ENCODE peak calls at places on chromosomes 16 and 17, in eight cellular contexts. One of them, this sample, is unnamed.

GRCh38 chr17:28227278-28228108 is 91.5 kb upstream of the TMEM97 start:
- DNase-seq in body of pancreas: peak; percentile 97
- DNase-seq in prostate gland: peak; percentile 85
- DNase-seq in lung: peak; percentile 86
- DNase-seq in left ventricle myocardium inferior: no peak
- DNase-seq in gastrocnemius medialis: no peak
- DNase-seq in heart left ventricle: no peak
- DNase-seq in cardiac muscle cell: peak; percentile 84
- DNase-seq in this sample: no peak

GRCh38 chr16:57863434-57864160 is 61.3 kb upstream of the KIFC3 start:
- DNase-seq in lung: peak; percentile 68
- DNase-seq in body of pancreas: peak; percentile 85
- DNase-seq in left ventricle myocardium inferior: peak; percentile 45
- DNase-seq in gastrocnemius medialis: peak; percentile 38
- DNase-seq in heart left ventricle: peak; percentile 64
- DNase-seq in cardiac muscle cell: peak; percentile 72
- DNase-seq in prostate gland: peak; percentile 63
- DNase-seq in this sample: peak; percentile 35

GRCh38 chr17:17712268-17712924 is 31.1 kb downstream of the RAI1 start:
- DNase-seq in prostate gland: no peak
- DNase-seq in heart left ventricle: no peak
- DNase-seq in left ventricle myocardium inferior: no peak
- DNase-seq in cardiac muscle cell: no peak
- DNase-seq in body of pancreas: no peak
- DNase-seq in lung: no peak
- DNase-seq in gastrocnemius medialis: no peak
- DNase-seq in this sample: no peak

GRCh38 chr17:81517339-81518112 is 4.9 kb upstream of the ACTG1 start:
- DNase-seq in cardiac muscle cell: peak; percentile 14
- DNase-seq in body of pancreas: no peak
- DNase-seq in heart left ventricle: no peak
- DNase-seq in gastrocnemius medialis: no peak
- DNase-seq in prostate gland: no peak
- DNase-seq in lung: no peak
- DNase-seq in left ventricle myocardium inferior: no peak
- DNase-seq in this sample: peak; percentile 5

GRCh38 chr16:53099318-53100130 is 44.7 kb downstream of the CHD9 start:
- DNase-seq in heart left ventricle: peak; percentile 93
- DNase-seq in left ventricle myocardium inferior: peak; percentile 93
- DNase-seq in gastrocnemius medialis: peak; percentile 94
- DNase-seq in cardiac muscle cell: peak; percentile 81
- DNase-seq in lung: peak; percentile 94
- DNase-seq in body of pancreas: peak; percentile 97
- DNase-seq in prostate gland: peak; percentile 96
- DNase-seq in this sample: peak; percentile 81

GRCh38 chr16:69176033-69176780 is 10.8 kb upstream of the SNTB2 start:
- DNase-seq in left ventricle myocardium inferior: no peak
- DNase-seq in lung: no peak
- DNase-seq in body of pancreas: no peak
- DNase-seq in cardiac muscle cell: no peak
- DNase-seq in heart left ventricle: no peak
- DNase-seq in prostate gland: no peak
- DNase-seq in gastrocnemius medialis: no peak
- DNase-seq in this sample: no peak

GRCh38 chr16:16149710-16150116 is 73.6 kb downstream of the ABCC6 start:
- DNase-seq in lung: no peak
- DNase-seq in body of pancreas: peak; percentile 17
- DNase-seq in heart left ventricle: no peak
- DNase-seq in prostate gland: no peak
- DNase-seq in cardiac muscle cell: no peak
- DNase-seq in left ventricle myocardium inferior: no peak
- DNase-seq in gastrocnemius medialis: no peak
- DNase-seq in this sample: no peak

GRCh38 chr16:6616746-6617145 is 715.9 kb upstream of the RBFOX1 start:
- DNase-seq in body of pancreas: no peak
- DNase-seq in gastrocnemius medialis: no peak
- DNase-seq in cardiac muscle cell: no peak
- DNase-seq in lung: no peak
- DNase-seq in heart left ventricle: no peak
- DNase-seq in prostate gland: peak; percentile 76
- DNase-seq in left ventricle myocardium inferior: no peak
- DNase-seq in this sample: no peak

GRCh38 chr17:51397361-51398127 is 137.2 kb downstream of the UTP18 start:
- DNase-seq in heart left ventricle: no peak
- DNase-seq in lung: no peak
- DNase-seq in gastrocnemius medialis: no peak
- DNase-seq in body of pancreas: no peak
- DNase-seq in cardiac muscle cell: no peak
- DNase-seq in prostate gland: no peak
- DNase-seq in left ventricle myocardium inferior: no peak
- DNase-seq in this sample: no peak
- H3K4me1 ChIP-seq in heart left ventricle: no peaks in the 10 kb centered on the region
- H3K4me1 ChIP-seq in lung: no peaks in the 10 kb centered on the region
- H3K4me1 ChIP-seq in gastrocnemius medialis: no peaks in the 10 kb centered on the region
- H3K4me1 ChIP-seq in body of pancreas: no peaks in the 10 kb centered on the region
- H3K4me1 ChIP-seq in cardiac muscle cell: no peaks in the 10 kb centered on the region
- H3K4me1 ChIP-seq in prostate gland: no peaks in the 10 kb centered on the region
- H3K4me1 ChIP-seq in left ventricle myocardium inferior: no peaks in the 10 kb centered on the region
- H3K4me1 ChIP-seq in this sample: no peaks in the 10 kb centered on the region

DNA sequence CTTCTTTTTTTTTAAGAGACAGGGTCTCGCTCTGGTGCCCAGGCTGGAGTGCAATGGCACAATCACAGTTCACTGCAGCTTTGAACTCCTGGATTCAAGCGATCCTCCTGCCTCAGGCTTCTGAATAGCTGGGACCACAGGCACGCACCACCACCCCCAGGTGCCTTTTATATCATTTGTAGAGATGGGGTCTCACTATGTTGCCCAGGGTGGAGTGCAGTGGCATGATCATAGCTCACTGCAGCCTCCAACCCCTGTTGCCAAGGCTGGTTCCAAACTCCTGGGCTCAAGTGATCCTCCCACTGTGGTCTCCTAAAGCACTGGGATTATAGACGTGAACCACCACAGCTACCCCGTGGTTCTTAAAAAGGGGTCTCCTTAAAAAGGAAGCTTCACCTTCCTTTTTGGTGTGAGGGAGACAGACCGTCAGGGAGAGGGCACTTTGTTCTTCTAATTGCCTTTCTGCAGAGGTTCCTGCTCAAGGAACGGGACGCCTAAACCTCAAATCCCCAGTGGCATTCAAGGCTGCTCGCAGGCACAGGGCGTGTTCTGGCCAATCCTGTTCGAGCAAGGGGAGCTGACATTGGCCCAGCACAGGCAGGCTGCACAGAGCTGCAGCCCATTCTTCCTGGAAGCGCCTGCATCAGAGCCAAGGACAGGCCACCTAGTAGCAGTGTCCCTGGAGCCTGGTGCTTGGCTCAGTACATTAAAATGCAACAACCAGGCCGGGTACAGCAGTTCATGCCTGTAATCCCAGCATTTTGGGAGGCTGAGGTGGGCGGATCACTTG is 72.0 kb upstream of the CREBBP start:
- DNase-seq in gastrocnemius medialis: peak; percentile 64
- DNase-seq in heart left ventricle: peak; percentile 84
- DNase-seq in cardiac muscle cell: no peak
- DNase-seq in lung: no peak
- DNase-seq in prostate gland: no peak
- DNase-seq in body of pancreas: peak; percentile 62
- DNase-seq in left ventricle myocardium inferior: peak; percentile 87
- DNase-seq in this sample: no peak
- H3K27ac ChIP-seq in gastrocnemius medialis: peak overlapping the region; percentile 79
- H3K27ac ChIP-seq in heart left ventricle: peak overlapping the region; percentile 89
- H3K27ac ChIP-seq in cardiac muscle cell: no peak overlapping the region
- H3K27ac ChIP-seq in lung: no peak overlapping the region
- H3K27ac ChIP-seq in prostate gland: no peak overlapping the region
- H3K27ac ChIP-seq in body of pancreas: no peak overlapping the region
- H3K27ac ChIP-seq in left ventricle myocardium inferior: peak overlapping the region; percentile 87
- H3K27ac ChIP-seq in this sample: no peak overlapping the region

GRCh38 chr17:47810901-47811635 is 10.5 kb downstream of the OSBPL7 start:
- DNase-seq in left ventricle myocardium inferior: no peak
- DNase-seq in lung: no peak
- DNase-seq in cardiac muscle cell: no peak
- DNase-seq in body of pancreas: peak; percentile 47
- DNase-seq in gastrocnemius medialis: no peak
- DNase-seq in heart left ventricle: peak; percentile 1
- DNase-seq in prostate gland: no peak
- DNase-seq in this sample: no peak
- H3K4me1 ChIP-seq in left ventricle myocardium inferior: peaks cover 2% of the 10 kb centered on the region
- H3K4me1 ChIP-seq in lung: peaks cover 3% of the 10 kb centered on the region
- H3K4me1 ChIP-seq in cardiac muscle cell: no peaks in the 10 kb centered on the region
- H3K4me1 ChIP-seq in body of pancreas: peaks cover 52% of the 10 kb centered on the region
- H3K4me1 ChIP-seq in gastrocnemius medialis: no peaks in the 10 kb centered on the region
- H3K4me1 ChIP-seq in heart left ventricle: peaks cover under 1% of the 10 kb centered on the region
- H3K4me1 ChIP-seq in prostate gland: no peaks in the 10 kb centered on the region
- H3K4me1 ChIP-seq in this sample: no peaks in the 10 kb centered on the region

GRCh38 chr16:47481698-47482374 is 20.7 kb downstream of the PHKB start:
- DNase-seq in left ventricle myocardium inferior: no peak
- DNase-seq in body of pancreas: no peak
- DNase-seq in cardiac muscle cell: no peak
- DNase-seq in lung: no peak
- DNase-seq in prostate gland: no peak
- DNase-seq in heart left ventricle: no peak
- DNase-seq in gastrocnemius medialis: no peak
- DNase-seq in this sample: no peak

GRCh38 chr16:47475786-47476185 is 14.7 kb downstream of the PHKB start:
- DNase-seq in gastrocnemius medialis: no peak
- DNase-seq in prostate gland: no peak
- DNase-seq in body of pancreas: no peak
- DNase-seq in lung: no peak
- DNase-seq in cardiac muscle cell: no peak
- DNase-seq in heart left ventricle: no peak
- DNase-seq in left ventricle myocardium inferior: no peak
- DNase-seq in this sample: no peak

GRCh38 chr16:47477680-47478079 is 16.5 kb downstream of the PHKB start:
- DNase-seq in heart left ventricle: no peak
- DNase-seq in left ventricle myocardium inferior: no peak
- DNase-seq in cardiac muscle cell: no peak
- DNase-seq in lung: no peak
- DNase-seq in prostate gland: no peak
- DNase-seq in body of pancreas: no peak
- DNase-seq in gastrocnemius medialis: no peak
- DNase-seq in this sample: no peak

GRCh38 chr16:47483616-47484015 is 22.5 kb downstream of the PHKB start:
- DNase-seq in lung: no peak
- DNase-seq in gastrocnemius medialis: no peak
- DNase-seq in cardiac muscle cell: no peak
- DNase-seq in body of pancreas: no peak
- DNase-seq in heart left ventricle: no peak
- DNase-seq in prostate gland: no peak
- DNase-seq in left ventricle myocardium inferior: no peak
- DNase-seq in this sample: no peak

DNA sequence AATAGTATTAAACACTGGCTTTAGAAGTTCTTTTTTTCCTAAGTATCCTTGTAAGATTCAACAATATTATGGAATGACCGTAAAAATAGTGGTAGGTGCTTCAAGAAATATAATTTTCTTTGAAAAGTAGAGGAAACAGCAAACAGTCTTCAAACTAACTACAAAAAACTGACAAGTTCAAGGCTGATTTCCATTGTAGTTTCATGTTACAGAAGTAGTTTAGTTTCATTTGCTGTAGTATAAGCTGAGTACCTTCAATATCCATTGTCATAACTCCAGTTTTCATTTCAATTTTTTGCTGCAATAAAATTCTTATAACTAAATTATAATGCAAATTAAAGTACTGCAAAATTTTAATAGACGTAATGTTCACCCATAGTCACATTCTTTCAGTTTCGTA is 19.3 kb downstream of the PHKB start:
- DNase-seq in cardiac muscle cell: no peak
- DNase-seq in body of pancreas: no peak
- DNase-seq in lung: no peak
- DNase-seq in heart left ventricle: no peak
- DNase-seq in left ventricle myocardium inferior: no peak
- DNase-seq in gastrocnemius medialis: no peak
- DNase-seq in prostate gland: no peak
- DNase-seq in this sample: no peak
- H3K27ac ChIP-seq in cardiac muscle cell: no peak overlapping the region
- H3K27ac ChIP-seq in body of pancreas: no peak overlapping the region
- H3K27ac ChIP-seq in lung: no peak overlapping the region
- H3K27ac ChIP-seq in heart left ventricle: no peak overlapping the region
- H3K27ac ChIP-seq in left ventricle myocardium inferior: no peak overlapping the region
- H3K27ac ChIP-seq in gastrocnemius medialis: no peak overlapping the region
- H3K27ac ChIP-seq in prostate gland: no peak overlapping the region
- H3K27ac ChIP-seq in this sample: no peak overlapping the region

DNA sequence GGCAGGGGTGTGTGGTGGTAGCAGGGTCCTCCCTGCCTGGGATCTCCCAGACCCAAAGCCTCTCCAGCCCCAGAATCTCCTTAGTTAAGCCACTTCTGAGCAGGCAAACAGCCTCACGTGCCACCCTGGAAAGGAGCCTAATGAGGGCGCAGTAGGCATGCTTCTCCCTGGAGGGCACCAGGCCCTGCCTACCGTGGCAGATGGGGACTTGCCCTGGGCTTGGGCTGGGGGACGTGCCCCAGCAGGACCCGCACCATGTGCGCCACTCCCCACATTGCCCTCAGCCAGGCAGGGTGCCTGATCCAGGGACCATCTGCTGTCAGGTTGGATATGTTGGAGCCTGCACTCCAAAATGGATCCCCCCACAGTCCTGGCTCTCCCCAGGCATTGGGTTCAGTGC is 14.2 kb downstream of the FAM83G start:
- DNase-seq in prostate gland: no peak
- DNase-seq in left ventricle myocardium inferior: no peak
- DNase-seq in cardiac muscle cell: no peak
- DNase-seq in gastrocnemius medialis: no peak
- DNase-seq in body of pancreas: no peak
- DNase-seq in lung: no peak
- DNase-seq in heart left ventricle: no peak
- DNase-seq in this sample: no peak
- H3K4me1 ChIP-seq in prostate gland: no peaks in the 10 kb centered on the region
- H3K4me1 ChIP-seq in left ventricle myocardium inferior: peaks cover 13% of the 10 kb centered on the region
- H3K4me1 ChIP-seq in cardiac muscle cell: peaks cover 8% of the 10 kb centered on the region
- H3K4me1 ChIP-seq in gastrocnemius medialis: no peaks in the 10 kb centered on the region
- H3K4me1 ChIP-seq in body of pancreas: peaks cover 41% of the 10 kb centered on the region
- H3K4me1 ChIP-seq in lung: peaks cover 17% of the 10 kb centered on the region
- H3K4me1 ChIP-seq in heart left ventricle: no peaks in the 10 kb centered on the region
- H3K4me1 ChIP-seq in this sample: peaks cover 24% of the 10 kb centered on the region

DNA sequence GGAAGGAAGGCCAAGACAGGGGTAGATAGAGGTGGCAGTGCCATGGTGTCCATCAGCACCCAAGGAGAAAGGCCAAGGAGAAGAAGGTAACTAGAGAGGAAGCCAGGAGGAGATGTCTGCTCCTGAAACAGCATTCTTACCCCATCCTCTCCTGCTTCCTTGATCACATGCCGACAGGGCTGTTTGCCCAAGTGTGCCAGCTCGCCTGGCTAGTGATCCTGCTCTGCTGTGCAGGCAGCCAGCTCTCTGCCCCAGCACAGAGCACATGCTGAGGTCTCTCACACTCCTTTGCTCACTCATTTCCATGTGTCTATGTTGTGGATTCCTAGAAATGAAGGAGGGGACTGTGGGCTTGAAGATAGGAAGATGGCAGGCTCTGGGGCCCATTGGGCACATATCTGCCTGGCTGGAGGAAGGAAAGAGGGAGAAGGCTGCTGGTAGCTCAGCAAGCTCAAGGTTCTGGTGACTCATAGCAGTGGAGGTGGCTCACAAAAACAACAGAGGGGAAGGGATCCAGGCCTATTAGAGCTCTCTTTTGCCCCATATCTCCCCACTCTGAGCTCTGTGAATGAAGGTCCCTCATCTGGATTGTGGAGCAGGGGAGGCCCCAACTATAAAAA is 54.3 kb downstream of the NEUROD2 start:
- DNase-seq in prostate gland: no peak
- DNase-seq in left ventricle myocardium inferior: no peak
- DNase-seq in heart left ventricle: no peak
- DNase-seq in lung: no peak
- DNase-seq in gastrocnemius medialis: no peak
- DNase-seq in cardiac muscle cell: no peak
- DNase-seq in body of pancreas: no peak
- DNase-seq in this sample: no peak
- H3K27ac ChIP-seq in prostate gland: no peak overlapping the region
- H3K27ac ChIP-seq in left ventricle myocardium inferior: no peak overlapping the region
- H3K27ac ChIP-seq in heart left ventricle: no peak overlapping the region
- H3K27ac ChIP-seq in lung: no peak overlapping the region
- H3K27ac ChIP-seq in gastrocnemius medialis: no peak overlapping the region
- H3K27ac ChIP-seq in cardiac muscle cell: no peak overlapping the region
- H3K27ac ChIP-seq in body of pancreas: no peak overlapping the region
- H3K27ac ChIP-seq in this sample: no peak overlapping the region

This sample was measured in MM.1S.